ENCODE peak calls at places on chromosomes 11 and 22, in four cellular contexts. M, R, F and X are unnamed samples.

GRCh38 chr22:25081409-25081824 is 118.2 kb upstream of the CRYBB3 start:
- DNase-seq in M (peak; percentile 10), R (no peak), F (peak; percentile 3), X (peak; percentile 41)

GRCh38 chr11:114079406-114080072 is 20.0 kb downstream of the ZBTB16 start:
- DNase-seq in M (no peak), R (no peak), F (no peak), X (no peak)

GRCh38 chr22:36344106-36344827 is 43.5 kb downstream of the MYH9 start:
- DNase-seq in M (no peak), R (no peak), F (no peak), X (no peak)

GRCh38 chr22:48717076-48717810 is 1110.4 kb downstream of the BRD1 start:
- DNase-seq in M (no peak), R (no peak), F (no peak), X (no peak)

GRCh38 chr22:37457093-37457893 is 28.9 kb downstream of the MFNG start:
- DNase-seq in M (peak; percentile 60), R (no peak), F (peak; percentile 30), X (peak; percentile 81)

GRCh38 chr11:62394825-62395538 is 23.9 kb upstream of the SCGB1A1 start:
- DNase-seq in M (peak; percentile 85), R (peak; percentile 24), F (peak; percentile 62), X (peak; percentile 86)

GRCh38 chr11:133913761-133914160 is 43.0 kb downstream of the IGSF9B start:
- DNase-seq in M (no peak), R (no peak), F (no peak), X (no peak)

GRCh38 chr22:49976439-49977175 is 16.0 kb downstream of the PIM3 start:
- DNase-seq in M (no peak), R (no peak), F (no peak), X (no peak)

GRCh38 chr22:44543362-44543761 is 45.3 kb upstream of the RTL6 start:
- DNase-seq in M (no peak), R (no peak), F (no peak), X (no peak)

GRCh38 chr11:76978818-76979217 is 55.4 kb upstream of the B3GNT6 start:
- DNase-seq in M (no peak), R (no peak), F (no peak), X (no peak)

GRCh38 chr11:70078095-70078795 is at the start of gene ANO1:
- DNase-seq in M (no peak), R (no peak), F (no peak), X (no peak)

GRCh38 chr11:80204021-80204420 is 763.2 kb upstream of the TENM4 start:
- DNase-seq in M (no peak), R (no peak), F (no peak), X (no peak)

GRCh38 chr22:29320546-29320945 is 5.0 kb upstream of the RASL10A start:
- DNase-seq in M (no peak), R (no peak), F (no peak), X (no peak)

GRCh38 chr22:19986410-19987341 is 29.9 kb downstream of the ARVCF start:
- DNase-seq in M (peak; percentile 76), R (peak; percentile 42), F (peak; percentile 73), X (peak; percentile 84)

GRCh38 chr11:2517016-2517385 is 72.2 kb downstream of the KCNQ1 start:
- DNase-seq in M (no peak), R (no peak), F (no peak), X (no peak)

GRCh38 chr11:12156301-12157140 is 46.1 kb downstream of the MICAL2 start:
- DNase-seq in M (no peak), R (no peak), F (no peak), X (no peak)

GRCh38 chr11:122491486-122491885 is 164.0 kb upstream of the UBASH3B start:
- DNase-seq in M (peak; percentile 25), R (no peak), F (no peak), X (no peak)

GRCh38 chr22:21929253-21929652 is 23.4 kb downstream of the PPM1F start:
- DNase-seq in M (no peak), R (no peak), F (no peak), X (no peak)

GRCh38 chr11:34416746-34417145 is 22.0 kb upstream of the CAT start:
- DNase-seq in M (no peak), R (no peak), F (no peak), X (no peak)

GRCh38 chr11:85712953-85713352 is 27.0 kb upstream of the CCDC89 start:
- DNase-seq in M (no peak), R (no peak), F (no peak), X (peak; percentile 86)

GRCh38 chr11:73210916-73211667 is 7.0 kb upstream of the P2RY2 start:
- DNase-seq in M (peak; percentile 29), R (no peak), F (no peak), X (no peak)

GRCh38 chr11:2380807-2381350 is 3.8 kb downstream of the CD81 start:
- DNase-seq in M (no peak), R (peak; percentile 63), F (no peak), X (no peak)

GRCh38 chr11:109023029-109023428 is 358.2 kb downstream of the DDX10 start:
- DNase-seq in M (no peak), R (no peak), F (no peak), X (no peak)

GRCh38 chr11:56700242-56700918 is 1.5 kb downstream of the OR9G1 start:
- DNase-seq in M (no peak), R (no peak), F (no peak), X (peak; percentile 67)

GRCh38 chr11:133966924-133967598 is 10.3 kb upstream of the IGSF9B start:
- DNase-seq in M (no peak), R (no peak), F (no peak), X (peak; percentile 9)

GRCh38 chr22:23912293-23912903 is 18.2 kb downstream of the MIF start:
- DNase-seq in M (no peak), R (no peak), F (no peak), X (no peak)

GRCh38 chr11:94774345-94774744 is 6.2 kb downstream of the AMOTL1 start:
- DNase-seq in M (no peak), R (no peak), F (no peak), X (no peak)

GRCh38 chr22:17774206-17774927 is at the start of gene BID:
- DNase-seq in M (peak; percentile 46), R (no peak), F (no peak), X (peak; percentile 56)

GRCh38 chr11:73398721-73399120 is 22.5 kb downstream of the RELT start:
- DNase-seq in M (no peak), R (no peak), F (no peak), X (no peak)

GRCh38 chr11:125423247-125423849 is 72.7 kb downstream of the FEZ1 start:
- DNase-seq in M (no peak), R (no peak), F (no peak), X (peak; percentile 20)

GRCh38 chr11:92415246-92415645 is 190.6 kb downstream of the FAT3 start:
- DNase-seq in M (peak; percentile 33), R (no peak), F (no peak), X (no peak)

GRCh38 chr11:17651681-17652080 is 67.7 kb upstream of the MYOD1 start:
- DNase-seq in M (no peak), R (no peak), F (no peak), X (no peak)

GRCh38 chr11:46371994-46372393 is 9.5 kb upstream of the MDK start:
- DNase-seq in M (no peak), R (no peak), F (no peak), X (no peak)

GRCh38 chr22:26805131-26805530 is 147.7 kb downstream of the MIAT start:
- DNase-seq in M (peak; percentile 38), R (no peak), F (no peak), X (no peak)

GRCh38 chr22:20001082-20001638 is 15.5 kb downstream of the ARVCF start:
- DNase-seq in M (no peak), R (no peak), F (no peak), X (no peak)

GRCh38 chr22:30984317-30984716 is 15.3 kb downstream of the TUG1 start:
- DNase-seq in M (no peak), R (no peak), F (no peak), X (no peak)

GRCh38 chr11:44860346-44860745 is 90.3 kb downstream of the TP53I11 start:
- DNase-seq in M (no peak), R (no peak), F (no peak), X (no peak)

GRCh38 chr11:46845440-46845739 is 690 bp downstream of the CKAP5 start:
- DNase-seq in M (no peak), R (no peak), F (no peak), X (no peak)

GRCh38 chr11:3627291-3627690 is 14.5 kb downstream of the ART5 start:
- DNase-seq in M (peak; percentile 91), R (no peak), F (no peak), X (peak; percentile 99)